ENCODE peak calls at places on chromosomes 7 and 10, in eight cellular contexts. B is lung, K is right lobe of liver, Q is colonic mucosa, E is GM23338, U is heart right ventricle, Y is PC-3, P is ascending aorta. V is an unnamed sample. For H3K36me3 and H3K4me1, the result is how much of the 10 kb centered on the place peaks cover.

GRCh38 chr7:142457146-142457703 is 199.4 kb upstream of the PRSS58 start:
- DNase-seq in B (no peak), K (no peak), Q (no peak), E (no peak), U (no peak), Y (no peak), P (no peak), V (no peak)

GRCh38 chr7:86645676-86646276 is 2.1 kb downstream of the GRM3 start:
- DNase-seq in B (no peak), K (no peak), Q (no peak), E (no peak), U (no peak), Y (no peak), P (no peak), V (no peak)

GRCh38 chr7:1290262-1291039 is 57.8 kb downstream of the UNCX start:
- DNase-seq in B (no peak), K (peak), Q (no peak), E (peak), U (no peak), Y (peak), P (no peak), V (peak)

GRCh38 chr10:129057856-129058663 is 409.0 kb upstream of the MGMT start:
- DNase-seq in B (no peak), K (no peak), Q (no peak), E (no peak), U (no peak), Y (no peak), P (peak), V (peak)

GRCh38 chr7:154864531-154864908 is 138.4 kb downstream of the PAXIP1 start:
- DNase-seq in B (no peak), K (no peak), Q (no peak), E (no peak), U (no peak), Y (no peak), P (no peak), V (no peak)

GRCh38 chr10:124001391-124002260 is 91.8 kb downstream of the CHST15 start:
- DNase-seq in B (peak), K (no peak), Q (peak), E (no peak), U (peak), Y (no peak), P (peak), V (no peak)

GRCh38 chr10:17841055-17841454 is 31.9 kb downstream of the MRC1 start:
- DNase-seq in B (no peak), K (no peak), Q (no peak), E (no peak), U (no peak), Y (peak), P (no peak), V (no peak)

GRCh38 chr10:112832361-112832878 is 117.6 kb upstream of the TCF7L2 start:
- DNase-seq in B (no peak), K (no peak), Q (no peak), E (peak), U (no peak), Y (peak), P (no peak), V (no peak)

GRCh38 chr10:102479651-102480050 is 22.9 kb downstream of the ACTR1A start:
- DNase-seq in B (no peak), K (no peak), Q (no peak), E (no peak), U (no peak), Y (no peak), P (no peak), V (peak)

GRCh38 chr7:49596701-49597491 is 176.5 kb upstream of the VWC2 start:
- DNase-seq in B (no peak), K (no peak), Q (no peak), E (no peak), U (no peak), Y (no peak), P (no peak), V (no peak)

GRCh38 chr7:79272066-79272669 is 181.3 kb downstream of the MAGI2 start:
- DNase-seq in B (no peak), K (no peak), Q (no peak), E (peak), U (no peak), Y (peak), P (no peak), V (no peak)

GRCh38 chr7:1422512-1423265 is 36.6 kb downstream of the MICALL2 start:
- DNase-seq in B (no peak), K (no peak), Q (no peak), E (no peak), U (no peak), Y (no peak), P (no peak), V (no peak)

GRCh38 chr10:110784198-110784597 is 87.5 kb upstream of the PDCD4 start:
- DNase-seq in B (no peak), K (no peak), Q (no peak), E (no peak), U (no peak), Y (no peak), P (no peak), V (no peak)

GRCh38 chr10:97687785-97688781 is 1.0 kb upstream of the AVPI1 start:
- DNase-seq in B (peak), K (no peak), Q (no peak), E (peak), U (no peak), Y (peak), P (no peak), V (no peak)

GRCh38 chr7:142795339-142795863 is 24.6 kb downstream of the PRSS2 start:
- DNase-seq in B (no peak), K (no peak), Q (no peak), E (peak), U (no peak), Y (peak), P (peak), V (no peak)

GRCh38 chr10:81873932-81874816 is 820 bp upstream of the NRG3 start:
- DNase-seq in B (peak), K (peak), Q (peak), E (peak), U (peak), Y (no peak), P (no peak), V (peak)

GRCh38 chr7:30321992-30322637 is 37.7 kb downstream of the ZNRF2 start:
- DNase-seq in B (no peak), K (no peak), Q (no peak), E (no peak), U (peak), Y (no peak), P (no peak), V (no peak)

GRCh38 chr7:128167791-128168666 is 73.0 kb upstream of the LEP start:
- DNase-seq in B (no peak), K (no peak), Q (no peak), E (peak), U (no peak), Y (no peak), P (no peak), V (no peak)

GRCh38 chr10:10223129-10223528 is 794.5 kb upstream of the CELF2 start:
- DNase-seq in B (no peak), K (no peak), Q (no peak), E (no peak), U (no peak), Y (no peak), P (no peak), V (no peak)

GRCh38 chr10:11285171-11285570 is 267.5 kb downstream of the CELF2 start:
- DNase-seq in B (no peak), K (no peak), Q (no peak), E (no peak), U (no peak), Y (no peak), P (no peak), V (no peak)
- H3K36me3 ChIP-seq in B (under half), K (under half), Q (under half), E (under half), U (under half), Y (under half), P (half or more), V (under half)

DNA sequence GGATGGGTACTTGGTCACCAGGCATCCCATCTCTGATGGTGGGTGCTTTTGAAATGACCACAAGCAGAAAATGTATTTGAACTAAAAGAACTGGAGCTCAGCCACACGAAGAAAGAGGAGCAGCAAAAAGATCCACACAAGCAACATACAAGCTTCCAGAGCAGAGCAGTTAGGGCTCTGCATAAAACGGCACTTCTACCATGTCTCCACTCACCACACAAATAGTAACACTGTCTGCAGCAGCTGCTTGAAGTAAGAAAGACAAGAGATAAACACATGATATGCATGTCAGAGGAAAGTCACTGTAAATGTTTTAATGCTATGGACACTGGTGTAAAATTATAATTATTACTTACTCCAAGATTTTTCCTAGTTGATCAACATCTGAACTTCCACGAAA is 32.5 kb upstream of the FAM133B start:
- DNase-seq in B (no peak), K (no peak), Q (no peak), E (no peak), U (no peak), Y (no peak), P (no peak), V (no peak)
- H3K4me1 ChIP-seq in B (under half), K (under half), Q (under half), E (under half), U (under half), Y (under half), P (under half), V (under half)

DNA sequence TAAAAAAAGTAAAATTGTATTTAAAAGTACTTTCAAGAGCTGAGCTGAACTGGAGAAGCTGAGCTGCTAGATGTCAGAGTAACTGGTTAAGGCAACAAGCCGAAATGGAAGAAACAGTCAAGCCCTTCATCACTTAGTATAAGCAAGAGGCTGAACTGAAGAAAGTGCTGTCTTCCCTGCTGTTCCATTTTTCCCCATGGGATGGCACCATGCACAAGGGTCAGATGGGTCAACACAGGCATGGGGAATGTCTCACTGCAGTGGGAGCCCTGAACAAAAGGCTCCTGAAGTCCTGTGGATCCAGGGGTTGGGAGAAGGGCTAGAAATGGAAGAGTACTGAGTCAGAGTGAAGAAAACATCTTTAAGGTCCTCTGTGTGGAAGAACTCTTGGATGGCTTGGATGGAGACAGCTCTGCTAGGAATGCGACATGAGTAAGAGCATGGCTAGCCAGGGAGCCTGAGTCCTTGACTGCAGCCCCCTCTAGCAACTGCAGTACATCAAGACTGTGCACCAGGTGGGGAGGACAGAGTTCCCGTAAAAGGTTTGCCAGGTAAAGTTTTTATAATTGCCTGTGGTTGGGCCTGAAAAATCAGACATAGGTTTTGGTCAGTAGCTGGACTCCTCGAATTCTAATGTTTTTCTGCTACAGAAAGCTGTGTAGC is 348.3 kb downstream of the GPR158 start:
- DNase-seq in B (no peak), K (no peak), Q (no peak), E (peak), U (no peak), Y (peak), P (no peak), V (no peak)
- TF ChIP-seq CTCF in B (no peak), K (no peak), Q (no peak), E (peak), U (no peak), Y (peak), P (no peak), V (no peak)

GRCh38 chr10:100942229-100942628 is 27.1 kb upstream of the SEMA4G start:
- DNase-seq in B (no peak), K (no peak), Q (no peak), E (no peak), U (no peak), Y (no peak), P (no peak), V (no peak)
- H3K36me3 ChIP-seq in B (under half), K (under half), Q (under half), E (under half), U (under half), Y (under half), P (half or more), V (under half)

DNA sequence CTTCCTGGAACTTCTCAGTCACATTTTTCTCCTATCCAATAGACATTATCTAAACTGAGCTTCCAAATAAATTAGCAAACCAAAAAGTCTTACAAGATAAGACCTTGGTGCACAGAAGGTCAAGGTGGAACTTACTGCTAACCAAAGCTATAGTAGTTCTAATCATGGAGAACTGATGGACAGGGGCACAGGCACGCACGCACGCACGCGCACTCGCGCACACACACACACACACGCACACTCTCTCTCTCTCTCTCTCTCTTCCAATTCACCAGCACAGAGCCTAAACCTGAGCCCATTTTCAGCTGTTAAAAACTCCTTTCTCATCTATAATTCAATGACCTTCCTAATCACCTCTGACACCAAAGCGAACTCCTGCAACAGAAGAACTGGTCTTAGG is 7.5 kb downstream of the FGFR2 start:
- DNase-seq in B (no peak), K (no peak), Q (no peak), E (no peak), U (no peak), Y (no peak), P (no peak), V (no peak)
- H3K4me1 ChIP-seq in B (under half), K (under half), Q (under half), E (half or more), U (under half), Y (under half), P (under half), V (under half)

GRCh38 chr7:74656911-74657691 is 417 bp upstream of the GTF2I start:
- DNase-seq in B (peak), K (peak), Q (peak), E (peak), U (peak), Y (peak), P (peak), V (peak)
- TF ChIP-seq CTCF in B (no peak), K (peak), Q (no peak), E (no peak), U (peak), Y (no peak), P (no peak), V (no peak)

DNA sequence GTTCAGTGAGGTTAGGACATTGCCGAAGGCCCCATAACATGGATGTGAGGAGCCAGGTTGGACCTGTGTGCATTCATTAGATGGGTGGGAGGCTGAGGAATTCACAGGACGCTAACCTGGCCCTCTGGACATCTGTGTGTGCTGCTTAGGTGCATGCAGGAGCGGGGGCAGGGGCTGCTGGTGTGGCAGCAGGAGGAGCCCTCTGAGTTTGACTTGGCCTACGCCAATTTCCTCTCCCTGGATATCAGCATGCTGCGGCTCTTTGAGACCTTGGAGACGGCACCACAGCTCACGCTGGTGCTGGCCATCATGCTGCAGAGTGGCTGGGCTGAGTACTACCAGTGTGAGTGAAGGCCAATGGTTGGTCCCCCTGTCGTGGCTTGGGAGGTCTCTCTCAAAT is 34.5 kb upstream of the MMD2 start:
- DNase-seq in B (no peak), K (no peak), Q (no peak), E (no peak), U (no peak), Y (no peak), P (no peak), V (no peak)
- H3K36me3 ChIP-seq in B (half or more), K (under half), Q (under half), E (under half), U (under half), Y (under half), P (half or more), V (under half)

DNA sequence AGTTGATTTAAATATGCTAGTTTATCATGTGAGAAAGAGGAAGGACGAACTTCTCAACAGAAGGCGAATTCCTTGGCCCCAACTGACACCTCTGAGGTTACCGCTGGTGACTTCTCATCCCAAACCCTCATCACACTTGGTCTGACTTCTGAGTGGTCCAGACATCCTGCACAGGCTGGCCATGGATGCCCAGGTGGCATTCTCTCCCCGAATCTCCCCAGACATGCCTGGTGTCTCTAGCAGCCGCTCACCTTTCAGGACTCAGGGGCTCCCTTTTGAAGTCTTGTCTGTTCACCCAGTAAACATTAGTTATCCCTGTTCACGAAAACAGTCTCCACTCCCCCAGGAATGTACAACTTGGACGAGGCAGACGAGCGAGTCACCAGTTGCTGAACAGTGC is 157.7 kb downstream of the ADARB2 start:
- DNase-seq in B (no peak), K (no peak), Q (no peak), E (no peak), U (no peak), Y (no peak), P (no peak), V (no peak)
- H3K4me1 ChIP-seq in B (under half), K (under half), Q (under half), E (under half), U (under half), Y (under half), P (under half), V (under half)

GRCh38 chr7:47543659-47544058 is 38.3 kb downstream of the TNS3 start:
- DNase-seq in B (no peak), K (no peak), Q (no peak), E (no peak), U (no peak), Y (no peak), P (no peak), V (no peak)

GRCh38 chr7:47540053-47540386 is 41.9 kb downstream of the TNS3 start:
- DNase-seq in B (no peak), K (no peak), Q (no peak), E (no peak), U (no peak), Y (no peak), P (no peak), V (no peak)

GRCh38 chr7:47540387-47541093 is 41.4 kb downstream of the TNS3 start:
- DNase-seq in B (no peak), K (no peak), Q (no peak), E (no peak), U (no peak), Y (no peak), P (no peak), V (peak)

GRCh38 chr7:47543056-47543455 is 38.9 kb downstream of the TNS3 start:
- DNase-seq in B (no peak), K (no peak), Q (no peak), E (no peak), U (no peak), Y (no peak), P (no peak), V (no peak)

GRCh38 chr7:47542051-47542450 is 39.9 kb downstream of the TNS3 start:
- DNase-seq in B (no peak), K (no peak), Q (no peak), E (no peak), U (no peak), Y (no peak), P (no peak), V (no peak)
- TF ChIP-seq CTCF in B (no peak), K (no peak), Q (no peak), E (no peak), U (no peak), Y (no peak), P (no peak), V (no peak)

GRCh38 chr7:100582650-100583049 is 3.3 kb downstream of the LRCH4 start:
- DNase-seq in B (no peak), K (no peak), Q (no peak), E (no peak), U (no peak), Y (no peak), P (no peak), V (peak)
- H3K36me3 ChIP-seq in B (under half), K (under half), Q (under half), E (under half), U (under half), Y (under half), P (under half), V (under half)